ENCODE peak calls at places on chromosomes 13 and 19, in ten cellular contexts. One of them, this sample, is unnamed.

GRCh38 chr19:48752511-48753365 is at the start of gene FUT1:
- DNase-seq in GM12865: peak; percentile 40
- DNase-seq in H9: peak; percentile 97
- DNase-seq in AG04449: no peak
- DNase-seq in PC-3: peak; percentile 91
- DNase-seq in fibroblast of pulmonary artery: no peak
- DNase-seq in right atrium auricular region: peak; percentile 59
- DNase-seq in ascending aorta: no peak
- DNase-seq in MCF 10A: peak; percentile 91
- DNase-seq in GM13977: no peak
- DNase-seq in this sample: peak; percentile 81

GRCh38 chr13:41709511-41709910 is 251.4 kb downstream of the VWA8 start:
- DNase-seq in GM12865: no peak
- DNase-seq in H9: no peak
- DNase-seq in AG04449: no peak
- DNase-seq in PC-3: no peak
- DNase-seq in fibroblast of pulmonary artery: no peak
- DNase-seq in right atrium auricular region: no peak
- DNase-seq in ascending aorta: no peak
- DNase-seq in MCF 10A: no peak
- DNase-seq in GM13977: no peak
- DNase-seq in this sample: no peak

GRCh38 chr19:47381653-47382279 is 32.7 kb downstream of the DHX34 start:
- DNase-seq in GM12865: peak; percentile 33
- DNase-seq in H9: no peak
- DNase-seq in AG04449: no peak
- DNase-seq in PC-3: no peak
- DNase-seq in fibroblast of pulmonary artery: no peak
- DNase-seq in right atrium auricular region: no peak
- DNase-seq in ascending aorta: no peak
- DNase-seq in MCF 10A: no peak
- DNase-seq in GM13977: peak; percentile 38
- DNase-seq in this sample: no peak

GRCh38 chr13:88071371-88071770 is 400.2 kb downstream of the SLITRK5 start:
- DNase-seq in GM12865: no peak
- DNase-seq in H9: no peak
- DNase-seq in AG04449: no peak
- DNase-seq in PC-3: no peak
- DNase-seq in fibroblast of pulmonary artery: no peak
- DNase-seq in right atrium auricular region: no peak
- DNase-seq in ascending aorta: no peak
- DNase-seq in MCF 10A: no peak
- DNase-seq in GM13977: no peak
- DNase-seq in this sample: no peak

GRCh38 chr13:98461525-98462240 is 115.2 kb downstream of the STK24 start:
- DNase-seq in GM12865: no peak
- DNase-seq in H9: no peak
- DNase-seq in AG04449: no peak
- DNase-seq in PC-3: no peak
- DNase-seq in fibroblast of pulmonary artery: no peak
- DNase-seq in right atrium auricular region: no peak
- DNase-seq in ascending aorta: no peak
- DNase-seq in MCF 10A: no peak
- DNase-seq in GM13977: no peak
- DNase-seq in this sample: no peak

GRCh38 chr13:49097374-49097773 is 121.7 kb downstream of the FNDC3A start:
- DNase-seq in GM12865: no peak
- DNase-seq in H9: no peak
- DNase-seq in AG04449: peak; percentile 59
- DNase-seq in PC-3: peak; percentile 65
- DNase-seq in fibroblast of pulmonary artery: peak; percentile 93
- DNase-seq in right atrium auricular region: no peak
- DNase-seq in ascending aorta: no peak
- DNase-seq in MCF 10A: peak; percentile 97
- DNase-seq in GM13977: no peak
- DNase-seq in this sample: peak; percentile 33

GRCh38 chr13:77979721-77980377 is 61.2 kb upstream of the EDNRB start:
- DNase-seq in GM12865: no peak
- DNase-seq in H9: no peak
- DNase-seq in AG04449: no peak
- DNase-seq in PC-3: no peak
- DNase-seq in fibroblast of pulmonary artery: peak; percentile 27
- DNase-seq in right atrium auricular region: no peak
- DNase-seq in ascending aorta: no peak
- DNase-seq in MCF 10A: no peak
- DNase-seq in GM13977: no peak
- DNase-seq in this sample: no peak

GRCh38 chr19:43765109-43765876 is 10.5 kb upstream of the SMG9 start:
- DNase-seq in GM12865: peak; percentile 97
- DNase-seq in H9: peak; percentile 60
- DNase-seq in AG04449: peak; percentile 87
- DNase-seq in PC-3: peak; percentile 96
- DNase-seq in fibroblast of pulmonary artery: peak; percentile 89
- DNase-seq in right atrium auricular region: peak; percentile 93
- DNase-seq in ascending aorta: peak; percentile 59
- DNase-seq in MCF 10A: peak; percentile 99
- DNase-seq in GM13977: peak; percentile 74
- DNase-seq in this sample: no peak

GRCh38 chr13:101098873-101099272 is 317.4 kb downstream of the NALCN start:
- DNase-seq in GM12865: no peak
- DNase-seq in H9: no peak
- DNase-seq in AG04449: no peak
- DNase-seq in PC-3: no peak
- DNase-seq in fibroblast of pulmonary artery: no peak
- DNase-seq in right atrium auricular region: no peak
- DNase-seq in ascending aorta: no peak
- DNase-seq in MCF 10A: no peak
- DNase-seq in GM13977: no peak
- DNase-seq in this sample: no peak

GRCh38 chr13:52869050-52869449 is 20.6 kb upstream of the PCDH8 start:
- DNase-seq in GM12865: no peak
- DNase-seq in H9: no peak
- DNase-seq in AG04449: no peak
- DNase-seq in PC-3: no peak
- DNase-seq in fibroblast of pulmonary artery: no peak
- DNase-seq in right atrium auricular region: no peak
- DNase-seq in ascending aorta: no peak
- DNase-seq in MCF 10A: no peak
- DNase-seq in GM13977: no peak
- DNase-seq in this sample: no peak

GRCh38 chr13:41835871-41836270 is 125.0 kb downstream of the VWA8 start:
- DNase-seq in GM12865: no peak
- DNase-seq in H9: no peak
- DNase-seq in AG04449: peak; percentile 24
- DNase-seq in PC-3: no peak
- DNase-seq in fibroblast of pulmonary artery: no peak
- DNase-seq in right atrium auricular region: no peak
- DNase-seq in ascending aorta: no peak
- DNase-seq in MCF 10A: no peak
- DNase-seq in GM13977: no peak
- DNase-seq in this sample: no peak

GRCh38 chr13:34345601-34345939 is 527.6 kb downstream of the RFC3 start:
- DNase-seq in GM12865: no peak
- DNase-seq in H9: no peak
- DNase-seq in AG04449: no peak
- DNase-seq in PC-3: no peak
- DNase-seq in fibroblast of pulmonary artery: no peak
- DNase-seq in right atrium auricular region: no peak
- DNase-seq in ascending aorta: no peak
- DNase-seq in MCF 10A: no peak
- DNase-seq in GM13977: no peak
- DNase-seq in this sample: no peak

GRCh38 chr13:34344761-34345600 is 527.0 kb downstream of the RFC3 start:
- DNase-seq in GM12865: no peak
- DNase-seq in H9: no peak
- DNase-seq in AG04449: no peak
- DNase-seq in PC-3: no peak
- DNase-seq in fibroblast of pulmonary artery: no peak
- DNase-seq in right atrium auricular region: no peak
- DNase-seq in ascending aorta: no peak
- DNase-seq in MCF 10A: no peak
- DNase-seq in GM13977: no peak
- DNase-seq in this sample: no peak

GRCh38 chr13:34346626-34347025 is 528.7 kb downstream of the RFC3 start:
- DNase-seq in GM12865: no peak
- DNase-seq in H9: no peak
- DNase-seq in AG04449: peak; percentile 29
- DNase-seq in PC-3: no peak
- DNase-seq in fibroblast of pulmonary artery: no peak
- DNase-seq in right atrium auricular region: no peak
- DNase-seq in ascending aorta: no peak
- DNase-seq in MCF 10A: no peak
- DNase-seq in GM13977: no peak
- DNase-seq in this sample: no peak

GRCh38 chr13:34340534-34340933 is 522.6 kb downstream of the RFC3 start:
- DNase-seq in GM12865: no peak
- DNase-seq in H9: no peak
- DNase-seq in AG04449: no peak
- DNase-seq in PC-3: peak; percentile 85
- DNase-seq in fibroblast of pulmonary artery: peak; percentile 57
- DNase-seq in right atrium auricular region: no peak
- DNase-seq in ascending aorta: no peak
- DNase-seq in MCF 10A: peak; percentile 89
- DNase-seq in GM13977: no peak
- DNase-seq in this sample: no peak

DNA sequence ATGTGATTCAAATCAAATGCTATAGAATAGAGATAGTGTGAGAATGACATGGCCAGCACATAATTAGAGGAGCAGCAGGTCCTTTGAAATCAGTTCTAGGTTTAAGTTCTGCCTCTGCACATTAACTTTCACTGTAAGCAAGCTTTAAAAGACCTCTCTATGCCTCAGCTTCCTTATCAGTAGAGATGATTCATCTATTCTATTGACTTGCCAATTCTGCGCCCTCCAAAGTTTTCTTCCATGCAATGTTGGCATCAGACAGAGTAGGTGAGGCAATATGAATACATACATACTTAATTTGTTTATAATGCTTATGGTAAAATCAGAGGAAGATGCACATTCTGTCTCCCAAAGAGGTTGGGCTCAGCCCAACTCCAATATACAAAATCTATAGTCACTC is 525.5 kb downstream of the RFC3 start:
- DNase-seq in GM12865: no peak
- DNase-seq in H9: no peak
- DNase-seq in AG04449: no peak
- DNase-seq in PC-3: no peak
- DNase-seq in fibroblast of pulmonary artery: peak; percentile 51
- DNase-seq in right atrium auricular region: no peak
- DNase-seq in ascending aorta: no peak
- DNase-seq in MCF 10A: no peak
- DNase-seq in GM13977: no peak
- DNase-seq in this sample: no peak
- TF ChIP-seq CTCF in GM12865: no peak
- TF ChIP-seq CTCF in H9: no peak
- TF ChIP-seq CTCF in AG04449: no peak
- TF ChIP-seq CTCF in PC-3: no peak
- TF ChIP-seq CTCF in fibroblast of pulmonary artery: no peak
- TF ChIP-seq CTCF in right atrium auricular region: no peak
- TF ChIP-seq CTCF in ascending aorta: no peak
- TF ChIP-seq CTCF in MCF 10A: no peak
- TF ChIP-seq CTCF in GM13977: no peak
- TF ChIP-seq CTCF in this sample: no peak

DNA sequence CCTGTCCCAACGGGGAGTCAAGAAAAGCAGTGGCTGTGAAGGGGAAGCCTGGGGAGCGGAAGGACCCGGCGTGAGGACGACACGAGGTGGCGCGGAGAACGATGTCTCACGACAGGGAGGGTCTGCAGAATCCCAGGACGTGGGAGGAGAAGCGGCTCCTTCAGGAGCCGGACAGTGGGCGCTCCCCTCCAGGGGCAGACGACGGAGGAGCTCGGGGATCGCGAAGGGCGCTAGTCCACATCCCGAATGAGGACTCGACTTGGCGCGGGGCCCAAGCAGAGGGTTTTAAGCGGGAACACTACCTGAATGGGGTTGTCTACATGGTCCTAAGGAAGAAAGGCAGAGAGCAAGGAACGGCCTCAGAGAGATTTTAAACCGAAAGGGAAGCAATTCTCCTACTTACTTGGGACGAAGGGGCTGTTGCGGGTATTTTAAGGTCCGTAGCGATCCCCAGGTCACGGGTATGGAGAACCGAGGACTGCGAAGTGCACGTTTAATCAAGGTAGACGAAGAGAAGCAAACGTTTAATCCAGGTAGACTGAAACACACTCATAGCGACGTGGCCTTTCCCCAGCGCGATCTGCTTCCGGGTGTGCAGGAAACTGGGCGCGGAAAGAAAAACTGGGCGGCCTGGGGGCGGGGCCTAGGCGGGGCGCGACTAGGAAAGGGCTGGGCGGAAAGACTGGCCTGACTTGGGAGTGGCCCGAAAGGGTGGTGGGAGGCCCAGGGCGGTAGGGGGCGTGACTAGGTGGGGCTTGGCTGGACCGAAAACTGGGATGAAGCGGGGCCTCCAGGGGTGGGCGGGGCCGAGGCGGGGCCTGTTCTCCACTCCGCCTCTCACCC is at the start of gene ZNF841:
- DNase-seq in GM12865: peak; percentile 90
- DNase-seq in H9: peak; percentile 98
- DNase-seq in AG04449: peak; percentile 52
- DNase-seq in PC-3: peak; percentile 92
- DNase-seq in fibroblast of pulmonary artery: peak; percentile 96
- DNase-seq in right atrium auricular region: peak; percentile 94
- DNase-seq in ascending aorta: peak; percentile 85
- DNase-seq in MCF 10A: peak; percentile 96
- DNase-seq in GM13977: peak; percentile 75
- DNase-seq in this sample: peak; percentile 90
- TF ChIP-seq CTCF in GM12865: no peak
- TF ChIP-seq CTCF in H9: no peak
- TF ChIP-seq CTCF in AG04449: peak; percentile 3
- TF ChIP-seq CTCF in PC-3: peak; percentile 10
- TF ChIP-seq CTCF in fibroblast of pulmonary artery: no peak
- TF ChIP-seq CTCF in right atrium auricular region: no peak
- TF ChIP-seq CTCF in ascending aorta: no peak
- TF ChIP-seq CTCF in MCF 10A: no peak
- TF ChIP-seq CTCF in GM13977: no peak
- TF ChIP-seq CTCF in this sample: no peak

DNA sequence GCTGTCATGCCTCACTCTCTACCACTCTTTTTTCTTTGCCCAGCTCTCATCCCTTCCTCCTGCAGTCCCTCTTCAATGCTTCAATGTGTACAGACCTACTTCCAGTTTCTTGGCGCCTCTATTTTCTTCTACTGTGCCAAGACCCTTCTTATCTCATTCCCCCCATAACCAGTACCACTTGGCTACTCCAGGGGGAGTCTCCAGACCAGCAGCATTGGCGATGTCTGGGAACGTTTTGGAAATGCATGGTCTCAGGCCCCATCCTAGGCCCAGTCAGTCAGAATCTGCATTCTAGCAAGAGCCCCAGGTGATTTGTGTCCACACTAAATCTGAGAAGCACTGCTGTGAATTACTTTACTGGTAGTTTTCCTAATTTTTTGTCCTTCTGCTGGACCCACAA is 198.2 kb downstream of the SLC7A1 start:
- DNase-seq in GM12865: no peak
- DNase-seq in H9: no peak
- DNase-seq in AG04449: no peak
- DNase-seq in PC-3: no peak
- DNase-seq in fibroblast of pulmonary artery: no peak
- DNase-seq in right atrium auricular region: no peak
- DNase-seq in ascending aorta: no peak
- DNase-seq in MCF 10A: no peak
- DNase-seq in GM13977: no peak
- DNase-seq in this sample: no peak
- TF ChIP-seq CTCF in GM12865: no peak
- TF ChIP-seq CTCF in H9: peak; percentile 38
- TF ChIP-seq CTCF in AG04449: no peak
- TF ChIP-seq CTCF in PC-3: peak; percentile 20
- TF ChIP-seq CTCF in fibroblast of pulmonary artery: no peak
- TF ChIP-seq CTCF in right atrium auricular region: no peak
- TF ChIP-seq CTCF in ascending aorta: no peak
- TF ChIP-seq CTCF in MCF 10A: no peak
- TF ChIP-seq CTCF in GM13977: no peak
- TF ChIP-seq CTCF in this sample: no peak

GRCh38 chr19:42081584-42082258 is 5.8 kb downstream of the ZNF574 start:
- DNase-seq in GM12865: peak; percentile 60
- DNase-seq in H9: no peak
- DNase-seq in AG04449: no peak
- DNase-seq in PC-3: peak; percentile 49
- DNase-seq in fibroblast of pulmonary artery: peak; percentile 67
- DNase-seq in right atrium auricular region: no peak
- DNase-seq in ascending aorta: no peak
- DNase-seq in MCF 10A: peak; percentile 39
- DNase-seq in GM13977: no peak
- DNase-seq in this sample: no peak
- TF ChIP-seq CTCF in GM12865: peak; percentile 57
- TF ChIP-seq CTCF in H9: peak; percentile 59
- TF ChIP-seq CTCF in AG04449: peak; percentile 72
- TF ChIP-seq CTCF in PC-3: peak; percentile 56
- TF ChIP-seq CTCF in fibroblast of pulmonary artery: peak; percentile 66
- TF ChIP-seq CTCF in right atrium auricular region: no peak
- TF ChIP-seq CTCF in ascending aorta: no peak
- TF ChIP-seq CTCF in MCF 10A: peak; percentile 41
- TF ChIP-seq CTCF in GM13977: peak; percentile 62
- TF ChIP-seq CTCF in this sample: peak; percentile 36

This sample was measured in LNCaP clone FGC.